ENCODE peak calls at places on chromosomes 12 and 14, in eight cellular contexts. Q is SJSA1, D is substantia nigra, L is EL, N is naive B cell, I is M059J, S is fibroblast of gingiva, Y is esophagus muscularis mucosa. K is an unnamed sample.

GRCh38 chr14:23600322-23600707 is 21.7 kb upstream of the JPH4 start:
- DNase-seq in Q (no peak), D (no peak), L (no peak), N (no peak), I (no peak), S (no peak), Y (no peak), K (no peak)

GRCh38 chr14:72129283-72129682 is 197.1 kb downstream of the RGS6 start:
- DNase-seq in Q (no peak), D (no peak), L (no peak), N (no peak), I (no peak), S (no peak), Y (no peak), K (no peak)

GRCh38 chr12:124039276-124039675 is 66.3 kb downstream of the ZNF664 start:
- DNase-seq in Q (no peak), D (no peak), L (no peak), N (no peak), I (peak; percentile 55), S (no peak), Y (no peak), K (no peak)

GRCh38 chr14:68896132-68896531 is 83.0 kb downstream of the ACTN1 start:
- DNase-seq in Q (no peak), D (no peak), L (no peak), N (no peak), I (no peak), S (no peak), Y (no peak), K (no peak)

GRCh38 chr12:49092086-49092815 is 2.4 kb downstream of the DHH start:
- DNase-seq in Q (peak; percentile 50), D (no peak), L (peak; percentile 75), N (peak; percentile 49), I (peak; percentile 62), S (no peak), Y (no peak), K (peak; percentile 34)

GRCh38 chr12:123849517-123849916 is 87.4 kb downstream of the DNAH10 start:
- DNase-seq in Q (no peak), D (no peak), L (no peak), N (no peak), I (no peak), S (no peak), Y (no peak), K (no peak)

GRCh38 chr14:99515301-99516155 is 34.3 kb downstream of the CCNK start:
- DNase-seq in Q (peak; percentile 39), D (no peak), L (no peak), N (no peak), I (no peak), S (no peak), Y (no peak), K (no peak)

GRCh38 chr12:98998697-98999299 is 353.7 kb downstream of the APAF1 start:
- DNase-seq in Q (no peak), D (no peak), L (peak; percentile 41), N (no peak), I (peak; percentile 46), S (peak; percentile 25), Y (no peak), K (no peak)

GRCh38 chr14:53310412-53310811 is 157.3 kb upstream of the DDHD1 start:
- DNase-seq in Q (no peak), D (no peak), L (no peak), N (peak; percentile 35), I (no peak), S (no peak), Y (no peak), K (peak; percentile 34)

GRCh38 chr12:77924703-77925102 is 94.0 kb downstream of the NAV3 start:
- DNase-seq in Q (no peak), D (no peak), L (peak; percentile 76), N (no peak), I (peak; percentile 86), S (no peak), Y (no peak), K (no peak)

GRCh38 chr12:6950944-6951540 is at the start of gene PTPN6:
- DNase-seq in Q (no peak), D (no peak), L (no peak), N (peak; percentile 90), I (no peak), S (no peak), Y (no peak), K (peak; percentile 86)

GRCh38 chr12:84912191-84913142 is at the start of gene SLC6A15:
- DNase-seq in Q (peak; percentile 54), D (peak; percentile 51), L (peak; percentile 21), N (no peak), I (no peak), S (peak; percentile 96), Y (no peak), K (peak; percentile 14)

GRCh38 chr12:62799126-62799736 is 135.7 kb downstream of the PPM1H start:
- DNase-seq in Q (peak; percentile 68), D (no peak), L (peak; percentile 72), N (peak; percentile 47), I (peak; percentile 69), S (peak; percentile 47), Y (no peak), K (no peak)

GRCh38 chr12:115897718-115898117 is 379.8 kb downstream of the MED13L start:
- DNase-seq in Q (peak; percentile 57), D (no peak), L (no peak), N (no peak), I (peak; percentile 10), S (no peak), Y (no peak), K (no peak)

GRCh38 chr12:48973992-48974673 is 2.6 kb upstream of the WNT10B start:
- DNase-seq in Q (no peak), D (no peak), L (peak; percentile 47), N (no peak), I (no peak), S (peak; percentile 29), Y (no peak), K (no peak)

GRCh38 chr12:120361506-120362208 is 7.3 kb downstream of the MSI1 start:
- DNase-seq in Q (no peak), D (peak; percentile 76), L (peak; percentile 55), N (peak; percentile 15), I (peak; percentile 68), S (peak; percentile 57), Y (no peak), K (peak; percentile 78)

GRCh38 chr12:113246478-113247122 is 25.3 kb downstream of the TPCN1 start:
- DNase-seq in Q (no peak), D (no peak), L (no peak), N (no peak), I (no peak), S (no peak), Y (no peak), K (no peak)

GRCh38 chr12:6541371-6542165 is 7.3 kb downstream of the GAPDH start:
- DNase-seq in Q (no peak), D (no peak), L (no peak), N (no peak), I (no peak), S (no peak), Y (no peak), K (no peak)

GRCh38 chr12:57479376-57480115 is at the start of gene ARHGAP9:
- DNase-seq in Q (peak; percentile 95), D (no peak), L (no peak), N (peak; percentile 76), I (peak; percentile 38), S (no peak), Y (no peak), K (peak; percentile 62)

GRCh38 chr12:64995831-64996230 is 125.3 kb downstream of the WIF1 start:
- DNase-seq in Q (no peak), D (no peak), L (no peak), N (no peak), I (no peak), S (no peak), Y (no peak), K (no peak)

GRCh38 chr12:56461235-56462159 is 6.9 kb upstream of the SPRYD4 start:
- DNase-seq in Q (no peak), D (no peak), L (peak; percentile 46), N (no peak), I (peak; percentile 51), S (no peak), Y (no peak), K (no peak)

GRCh38 chr12:105331805-105332251 is 1.3 kb downstream of the C12orf75 start:
- DNase-seq in Q (no peak), D (no peak), L (peak; percentile 40), N (no peak), I (peak; percentile 54), S (no peak), Y (peak; percentile 39), K (peak; percentile 18)

GRCh38 chr12:68743416-68743815 is 2.6 kb upstream of the SLC35E3 start:
- DNase-seq in Q (no peak), D (no peak), L (peak; percentile 59), N (no peak), I (no peak), S (no peak), Y (no peak), K (no peak)

GRCh38 chr14:39680777-39681176 is 248.5 kb upstream of the FBXO33 start:
- DNase-seq in Q (no peak), D (no peak), L (no peak), N (no peak), I (no peak), S (no peak), Y (no peak), K (peak; percentile 15)

GRCh38 chr14:68230941-68231717 is 411.6 kb downstream of the RAD51B start:
- DNase-seq in Q (no peak), D (no peak), L (peak; percentile 73), N (no peak), I (peak; percentile 57), S (peak; percentile 54), Y (no peak), K (no peak)

GRCh38 chr14:37036669-37037341 is 135.6 kb downstream of the SLC25A21 start:
- DNase-seq in Q (peak; percentile 38), D (no peak), L (peak; percentile 26), N (no peak), I (peak; percentile 36), S (peak; percentile 34), Y (no peak), K (no peak)

K was measured in GM06990.